ENCODE peak calls at places on chromosomes 11 and 22, in ten cellular contexts. One of them, this sample, is unnamed.

GRCh38 chr11:3002346-3002745 is 10.2 kb upstream of the NAP1L4 start:
- DNase-seq in Peyer's patch: no peak
- DNase-seq in tibial artery: no peak
- DNase-seq in neuronal stem cell: no peak
- DNase-seq in prostate gland: no peak
- DNase-seq in uterus: no peak
- DNase-seq in effector memory CD4-positive, alpha-beta T cell: no peak
- DNase-seq in body of pancreas: peak; percentile 8
- DNase-seq in substantia nigra: no peak
- DNase-seq in ovary: no peak
- DNase-seq in this sample: no peak

GRCh38 chr22:17083255-17083654 is 1.5 kb upstream of the IL17RA start:
- DNase-seq in body of pancreas: no peak
- DNase-seq in substantia nigra: no peak
- DNase-seq in uterus: no peak
- DNase-seq in neuronal stem cell: no peak
- DNase-seq in tibial artery: no peak
- DNase-seq in prostate gland: no peak
- DNase-seq in ovary: no peak
- DNase-seq in Peyer's patch: no peak
- DNase-seq in effector memory CD4-positive, alpha-beta T cell: no peak
- DNase-seq in this sample: no peak

GRCh38 chr22:18994056-18994455 is 58.0 kb upstream of the PRODH start:
- DNase-seq in ovary: no peak
- DNase-seq in uterus: no peak
- DNase-seq in effector memory CD4-positive, alpha-beta T cell: no peak
- DNase-seq in tibial artery: no peak
- DNase-seq in substantia nigra: no peak
- DNase-seq in body of pancreas: no peak
- DNase-seq in neuronal stem cell: no peak
- DNase-seq in Peyer's patch: peak; percentile 12
- DNase-seq in prostate gland: no peak
- DNase-seq in this sample: no peak

GRCh38 chr11:65558002-65558784 is at the start of gene LTBP3:
- DNase-seq in effector memory CD4-positive, alpha-beta T cell: no peak
- DNase-seq in uterus: peak; percentile 84
- DNase-seq in prostate gland: peak; percentile 70
- DNase-seq in Peyer's patch: peak; percentile 58
- DNase-seq in body of pancreas: peak; percentile 89
- DNase-seq in ovary: peak; percentile 88
- DNase-seq in tibial artery: peak; percentile 89
- DNase-seq in neuronal stem cell: no peak
- DNase-seq in substantia nigra: peak; percentile 67
- DNase-seq in this sample: peak; percentile 40

GRCh38 chr11:44421090-44421675 is 111.2 kb upstream of the ALX4 start:
- DNase-seq in body of pancreas: no peak
- DNase-seq in neuronal stem cell: no peak
- DNase-seq in tibial artery: no peak
- DNase-seq in prostate gland: no peak
- DNase-seq in uterus: no peak
- DNase-seq in Peyer's patch: no peak
- DNase-seq in effector memory CD4-positive, alpha-beta T cell: no peak
- DNase-seq in substantia nigra: no peak
- DNase-seq in ovary: no peak
- DNase-seq in this sample: no peak

GRCh38 chr11:31815743-31816466 is 4.8 kb upstream of the PAX6 start:
- DNase-seq in Peyer's patch: no peak
- DNase-seq in substantia nigra: no peak
- DNase-seq in neuronal stem cell: no peak
- DNase-seq in ovary: no peak
- DNase-seq in tibial artery: no peak
- DNase-seq in prostate gland: no peak
- DNase-seq in effector memory CD4-positive, alpha-beta T cell: no peak
- DNase-seq in uterus: no peak
- DNase-seq in body of pancreas: no peak
- DNase-seq in this sample: no peak

GRCh38 chr11:7555067-7555699 is 41.4 kb downstream of the PPFIBP2 start:
- DNase-seq in uterus: no peak
- DNase-seq in body of pancreas: peak; percentile 78
- DNase-seq in tibial artery: no peak
- DNase-seq in substantia nigra: peak; percentile 34
- DNase-seq in effector memory CD4-positive, alpha-beta T cell: no peak
- DNase-seq in Peyer's patch: no peak
- DNase-seq in neuronal stem cell: no peak
- DNase-seq in ovary: no peak
- DNase-seq in prostate gland: peak; percentile 67
- DNase-seq in this sample: no peak

GRCh38 chr11:120211522-120212258 is 858 bp downstream of the OAF start:
- DNase-seq in prostate gland: no peak
- DNase-seq in body of pancreas: no peak
- DNase-seq in ovary: no peak
- DNase-seq in effector memory CD4-positive, alpha-beta T cell: no peak
- DNase-seq in tibial artery: no peak
- DNase-seq in substantia nigra: no peak
- DNase-seq in neuronal stem cell: no peak
- DNase-seq in uterus: no peak
- DNase-seq in Peyer's patch: no peak
- DNase-seq in this sample: no peak

GRCh38 chr22:49662681-49663080 is 165.0 kb downstream of the BRD1 start:
- DNase-seq in tibial artery: no peak
- DNase-seq in ovary: peak; percentile 6
- DNase-seq in prostate gland: no peak
- DNase-seq in Peyer's patch: no peak
- DNase-seq in effector memory CD4-positive, alpha-beta T cell: no peak
- DNase-seq in uterus: no peak
- DNase-seq in neuronal stem cell: no peak
- DNase-seq in substantia nigra: no peak
- DNase-seq in body of pancreas: no peak
- DNase-seq in this sample: no peak

GRCh38 chr11:61914471-61915171 is 2.7 kb downstream of the RAB3IL1 start:
- DNase-seq in body of pancreas: no peak
- DNase-seq in tibial artery: peak; percentile 15
- DNase-seq in uterus: peak; percentile 10
- DNase-seq in prostate gland: no peak
- DNase-seq in effector memory CD4-positive, alpha-beta T cell: no peak
- DNase-seq in substantia nigra: no peak
- DNase-seq in neuronal stem cell: no peak
- DNase-seq in Peyer's patch: no peak
- DNase-seq in ovary: no peak
- DNase-seq in this sample: no peak

DNA sequence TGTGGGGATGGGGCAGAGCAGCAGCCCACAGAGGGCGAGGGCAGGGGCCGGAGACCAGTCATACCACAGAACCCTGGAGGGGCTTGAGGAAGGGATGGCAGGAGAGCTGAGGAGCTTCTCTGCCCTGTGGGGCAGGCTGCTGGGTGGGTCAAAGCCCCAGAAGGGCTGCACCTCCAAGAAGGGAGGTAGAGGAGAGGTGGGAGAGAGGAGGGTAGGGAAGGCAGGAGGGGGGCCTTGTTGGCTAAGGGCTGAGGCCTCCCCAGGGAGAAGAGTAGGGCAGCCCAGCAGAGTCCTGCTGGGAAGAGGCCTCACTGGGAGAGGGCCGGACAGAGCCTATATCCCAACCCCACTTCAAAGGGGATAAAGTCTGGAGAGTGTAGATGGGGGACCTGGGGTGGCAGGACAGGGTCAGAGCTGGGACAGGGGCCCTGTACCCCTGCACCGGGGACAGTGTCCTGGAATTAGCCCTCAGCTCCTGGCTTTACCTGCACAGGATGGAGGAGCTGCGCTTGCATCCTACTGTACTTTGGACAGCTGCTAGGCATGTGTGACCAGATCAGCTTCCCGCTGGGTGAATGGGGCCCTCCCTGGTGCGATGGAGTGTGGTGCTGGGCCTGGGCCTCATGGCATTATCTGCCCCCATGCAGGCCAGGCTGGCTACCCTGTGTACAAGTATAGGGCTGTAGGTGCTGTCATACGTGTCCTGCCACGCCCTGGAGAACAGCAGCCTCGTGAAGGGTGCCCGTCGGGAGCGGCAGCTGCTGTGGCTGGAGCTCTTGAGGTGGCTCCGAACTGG is 7.3 kb downstream of the DGCR6L start:
- DNase-seq in substantia nigra: no peak
- DNase-seq in prostate gland: peak; percentile 1
- DNase-seq in uterus: no peak
- DNase-seq in body of pancreas: no peak
- DNase-seq in neuronal stem cell: no peak
- DNase-seq in effector memory CD4-positive, alpha-beta T cell: no peak
- DNase-seq in tibial artery: no peak
- DNase-seq in ovary: no peak
- DNase-seq in Peyer's patch: no peak
- DNase-seq in this sample: no peak
- H3K27ac ChIP-seq in substantia nigra: no peak overlapping the region
- H3K27ac ChIP-seq in prostate gland: no peak overlapping the region
- H3K27ac ChIP-seq in uterus: no peak overlapping the region
- H3K27ac ChIP-seq in body of pancreas: no peak overlapping the region
- H3K27ac ChIP-seq in neuronal stem cell: no peak overlapping the region
- H3K27ac ChIP-seq in effector memory CD4-positive, alpha-beta T cell: no peak overlapping the region
- H3K27ac ChIP-seq in tibial artery: no peak overlapping the region
- H3K27ac ChIP-seq in ovary: no peak overlapping the region
- H3K27ac ChIP-seq in Peyer's patch: no peak overlapping the region
- H3K27ac ChIP-seq in this sample: no peak overlapping the region

DNA sequence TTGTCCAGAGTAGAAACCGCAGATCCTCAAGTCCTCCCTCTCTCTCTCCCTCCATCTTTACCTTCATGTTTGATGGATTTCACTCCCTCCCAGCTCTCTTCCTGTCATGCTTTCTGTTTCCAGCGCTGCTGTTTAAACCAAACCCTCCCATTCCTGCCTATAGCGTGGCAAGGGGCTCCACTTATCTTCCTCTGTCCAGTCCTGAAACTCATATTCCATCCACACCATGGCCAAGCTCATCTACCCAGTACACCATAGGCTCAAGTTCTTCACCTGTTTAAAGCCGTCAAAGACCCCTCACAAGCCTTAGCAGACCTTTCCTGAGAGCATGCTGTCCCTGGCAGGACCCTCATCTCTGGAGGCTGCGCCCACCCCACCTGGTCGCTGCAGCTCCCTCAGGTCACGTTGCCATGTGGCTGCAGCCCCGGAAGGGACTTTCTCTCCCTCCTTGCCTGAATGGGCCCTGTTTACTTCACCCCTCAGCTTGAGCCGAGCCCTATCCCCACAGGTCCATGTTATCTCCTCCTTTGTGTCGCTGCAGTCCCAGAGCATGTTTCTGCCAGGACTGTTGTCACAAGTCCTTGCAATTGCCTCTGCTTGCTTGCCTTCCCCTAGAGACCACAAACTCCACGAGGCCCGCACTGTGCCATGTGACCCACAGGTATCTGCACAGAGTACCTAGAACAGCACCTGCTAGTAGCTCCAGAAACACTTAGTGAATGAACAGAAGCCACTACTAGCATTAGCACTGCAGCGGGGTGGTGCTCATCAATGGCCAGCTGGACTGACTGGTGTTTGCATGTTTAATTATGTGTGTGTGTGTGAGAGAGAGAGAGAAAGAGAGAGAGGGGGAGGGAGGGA is 149.4 kb upstream of the SNX19 start:
- DNase-seq in uterus: no peak
- DNase-seq in prostate gland: no peak
- DNase-seq in effector memory CD4-positive, alpha-beta T cell: no peak
- DNase-seq in Peyer's patch: no peak
- DNase-seq in substantia nigra: no peak
- DNase-seq in neuronal stem cell: no peak
- DNase-seq in ovary: no peak
- DNase-seq in body of pancreas: no peak
- DNase-seq in tibial artery: no peak
- DNase-seq in this sample: no peak
- H3K27ac ChIP-seq in uterus: no peak overlapping the region
- H3K27ac ChIP-seq in prostate gland: no peak overlapping the region
- H3K27ac ChIP-seq in effector memory CD4-positive, alpha-beta T cell: no peak overlapping the region
- H3K27ac ChIP-seq in Peyer's patch: no peak overlapping the region
- H3K27ac ChIP-seq in substantia nigra: no peak overlapping the region
- H3K27ac ChIP-seq in neuronal stem cell: no peak overlapping the region
- H3K27ac ChIP-seq in ovary: no peak overlapping the region
- H3K27ac ChIP-seq in body of pancreas: no peak overlapping the region
- H3K27ac ChIP-seq in tibial artery: no peak overlapping the region
- H3K27ac ChIP-seq in this sample: no peak overlapping the region

GRCh38 chr11:126949066-126949945 is 51.3 kb downstream of the KIRREL3 start:
- DNase-seq in body of pancreas: no peak
- DNase-seq in ovary: no peak
- DNase-seq in Peyer's patch: no peak
- DNase-seq in prostate gland: no peak
- DNase-seq in tibial artery: no peak
- DNase-seq in neuronal stem cell: no peak
- DNase-seq in uterus: no peak
- DNase-seq in effector memory CD4-positive, alpha-beta T cell: no peak
- DNase-seq in substantia nigra: no peak
- DNase-seq in this sample: no peak
- H3K27ac ChIP-seq in body of pancreas: no peak overlapping the region
- H3K27ac ChIP-seq in ovary: no peak overlapping the region
- H3K27ac ChIP-seq in Peyer's patch: no peak overlapping the region
- H3K27ac ChIP-seq in prostate gland: no peak overlapping the region
- H3K27ac ChIP-seq in tibial artery: no peak overlapping the region
- H3K27ac ChIP-seq in neuronal stem cell: no peak overlapping the region
- H3K27ac ChIP-seq in uterus: no peak overlapping the region
- H3K27ac ChIP-seq in effector memory CD4-positive, alpha-beta T cell: no peak overlapping the region
- H3K27ac ChIP-seq in substantia nigra: no peak overlapping the region
- H3K27ac ChIP-seq in this sample: no peak overlapping the region

GRCh38 chr22:25183959-25184619 is 15.6 kb upstream of the CRYBB3 start:
- DNase-seq in Peyer's patch: no peak
- DNase-seq in body of pancreas: no peak
- DNase-seq in tibial artery: no peak
- DNase-seq in effector memory CD4-positive, alpha-beta T cell: no peak
- DNase-seq in uterus: no peak
- DNase-seq in ovary: no peak
- DNase-seq in substantia nigra: no peak
- DNase-seq in neuronal stem cell: no peak
- DNase-seq in prostate gland: no peak
- DNase-seq in this sample: no peak

GRCh38 chr22:25187469-25187868 is 12.2 kb upstream of the CRYBB3 start:
- DNase-seq in Peyer's patch: no peak
- DNase-seq in substantia nigra: no peak
- DNase-seq in tibial artery: no peak
- DNase-seq in body of pancreas: no peak
- DNase-seq in neuronal stem cell: no peak
- DNase-seq in effector memory CD4-positive, alpha-beta T cell: no peak
- DNase-seq in prostate gland: no peak
- DNase-seq in ovary: no peak
- DNase-seq in uterus: no peak
- DNase-seq in this sample: no peak

GRCh38 chr22:25182131-25183110 is 17.2 kb upstream of the CRYBB3 start:
- DNase-seq in tibial artery: peak; percentile 40
- DNase-seq in body of pancreas: no peak
- DNase-seq in ovary: no peak
- DNase-seq in neuronal stem cell: no peak
- DNase-seq in Peyer's patch: no peak
- DNase-seq in uterus: no peak
- DNase-seq in substantia nigra: no peak
- DNase-seq in effector memory CD4-positive, alpha-beta T cell: no peak
- DNase-seq in prostate gland: no peak
- DNase-seq in this sample: no peak

DNA sequence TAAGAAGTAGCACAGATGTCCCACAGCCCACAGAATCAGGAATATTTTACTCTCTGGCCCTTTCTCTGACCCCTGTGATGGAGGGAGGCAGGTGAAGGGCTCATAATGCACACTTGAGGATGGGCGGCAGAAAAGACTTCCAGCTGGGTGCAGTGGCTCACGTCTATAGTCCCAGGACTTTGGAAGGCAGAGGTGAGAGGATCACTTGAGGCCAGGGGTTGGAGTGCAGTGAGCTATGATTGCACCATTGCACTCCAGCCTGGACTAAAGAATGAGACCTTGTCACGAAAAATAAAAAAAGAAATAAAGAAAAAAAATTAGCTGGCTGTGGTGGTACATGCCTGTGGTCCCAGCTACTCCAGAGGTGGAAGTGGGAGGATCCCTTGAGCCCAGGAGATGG is 13.5 kb upstream of the CRYBB3 start:
- DNase-seq in body of pancreas: no peak
- DNase-seq in substantia nigra: no peak
- DNase-seq in effector memory CD4-positive, alpha-beta T cell: no peak
- DNase-seq in neuronal stem cell: no peak
- DNase-seq in tibial artery: no peak
- DNase-seq in prostate gland: no peak
- DNase-seq in uterus: no peak
- DNase-seq in ovary: no peak
- DNase-seq in Peyer's patch: no peak
- DNase-seq in this sample: no peak
- H3K27ac ChIP-seq in body of pancreas: no peak overlapping the region
- H3K27ac ChIP-seq in substantia nigra: no peak overlapping the region
- H3K27ac ChIP-seq in effector memory CD4-positive, alpha-beta T cell: no peak overlapping the region
- H3K27ac ChIP-seq in neuronal stem cell: no peak overlapping the region
- H3K27ac ChIP-seq in tibial artery: no peak overlapping the region
- H3K27ac ChIP-seq in prostate gland: no peak overlapping the region
- H3K27ac ChIP-seq in uterus: no peak overlapping the region
- H3K27ac ChIP-seq in ovary: no peak overlapping the region
- H3K27ac ChIP-seq in Peyer's patch: no peak overlapping the region
- H3K27ac ChIP-seq in this sample: no peak overlapping the region